ENCODE peak calls at places on chromosome 13, in five cellular contexts. O is A549, Y is PC-3, B is keratinocyte, J is SK-N-SH. F is an unnamed sample.
A peak's percentile ranks its signal among the peaks of the same experiment; 100 is the strongest.

GRCh38 chr13:98730441-98730840 is 22.0 kb downstream of the SLC15A1 start:
- DNase-seq in J (no peak), O (no peak), B (no peak), Y (no peak), F (no peak)

GRCh38 chr13:113465241-113465640 is 12.0 kb upstream of the ADPRHL1 start:
- DNase-seq in O (no peak), J (no peak), B (no peak), Y (no peak), F (no peak)

GRCh38 chr13:106117640-106118039 is 417.8 kb downstream of the EFNB2 start:
- DNase-seq in Y (no peak), J (no peak), B (no peak), O (no peak), F (no peak)

GRCh38 chr13:78015782-78016181 is 97.2 kb upstream of the EDNRB start:
- DNase-seq in O (no peak), J (no peak), B (no peak), Y (no peak), F (no peak)

GRCh38 chr13:39105110-39105509 is 66.9 kb downstream of the NHLRC3 start:
- DNase-seq in B (no peak), J (peak; percentile 3), Y (no peak), O (no peak), F (no peak)

GRCh38 chr13:23044906-23045305 is 135.9 kb upstream of the SGCG start:
- DNase-seq in J (no peak), B (no peak), O (no peak), Y (no peak), F (no peak)

GRCh38 chr13:44726214-44726613 is 150.1 kb upstream of the TSC22D1 start:
- DNase-seq in B (no peak), O (no peak), J (no peak), Y (no peak), F (peak; percentile 84)

GRCh38 chr13:46908511-46908910 is 11.7 kb upstream of the HTR2A start:
- DNase-seq in Y (no peak), B (no peak), O (no peak), J (no peak), F (peak; percentile 35)

GRCh38 chr13:113596321-113597200 is 12.0 kb downstream of the TFDP1 start:
- DNase-seq in J (no peak), Y (no peak), O (no peak), B (no peak), F (peak; percentile 43)

GRCh38 chr13:40582531-40582930 is 83.9 kb downstream of the FOXO1 start:
- DNase-seq in J (no peak), B (no peak), O (no peak), Y (no peak), F (no peak)

GRCh38 chr13:46179576-46180368 is 2.2 kb downstream of the LCP1 start:
- DNase-seq in Y (no peak), J (no peak), O (no peak), B (no peak), F (no peak)

GRCh38 chr13:58712191-58712590 is 1080.6 kb downstream of the PCDH17 start:
- DNase-seq in J (no peak), O (peak; percentile 0), B (no peak), Y (no peak), F (no peak)

GRCh38 chr13:95745752-95746151 is 68.8 kb downstream of the DNAJC3 start:
- DNase-seq in B (no peak), Y (no peak), J (no peak), O (no peak), F (no peak)

GRCh38 chr13:79621902-79622301 is 140.9 kb downstream of the NDFIP2 start:
- DNase-seq in J (no peak), B (peak; percentile 33), O (no peak), Y (no peak), F (no peak)

GRCh38 chr13:26484196-26484595 is 73.3 kb upstream of the WASF3 start:
- DNase-seq in B (no peak), O (no peak), J (no peak), Y (no peak), F (no peak)

GRCh38 chr13:46051958-46052313 is 610 bp downstream of the ZC3H13 start:
- DNase-seq in J (no peak), Y (no peak), O (no peak), B (no peak), F (no peak)

GRCh38 chr13:82438320-82438719 is 1444.0 kb downstream of the SLITRK1 start:
- DNase-seq in B (no peak), O (no peak), Y (no peak), J (no peak), F (no peak)

GRCh38 chr13:40666905-40667621 is 622 bp upstream of the FOXO1 start:
- DNase-seq in B (no peak), Y (peak; percentile 16), O (no peak), J (peak; percentile 86), F (peak; percentile 89)

GRCh38 chr13:37442996-37443395 is 155.6 kb downstream of the POSTN start:
- DNase-seq in Y (no peak), B (no peak), J (no peak), O (no peak), F (no peak)

GRCh38 chr13:20457670-20458069 is 68.0 kb downstream of the CRYL1 start:
- DNase-seq in O (no peak), J (no peak), B (no peak), Y (no peak), F (no peak)

GRCh38 chr13:60329221-60329983 is 67.6 kb upstream of the TDRD3 start:
- DNase-seq in Y (peak; percentile 35), B (no peak), J (peak; percentile 41), O (peak; percentile 21), F (peak; percentile 63)

GRCh38 chr13:113155201-113155600 is 3.2 kb upstream of the PROZ start:
- DNase-seq in B (no peak), Y (no peak), J (no peak), O (no peak), F (no peak)

GRCh38 chr13:33109319-33109718 is 93.1 kb downstream of the KL start:
- DNase-seq in J (no peak), Y (no peak), B (no peak), O (no peak), F (no peak)
- H3K4me2 ChIP-seq in J (no peak overlapping the region), Y (no peak overlapping the region), B (no peak overlapping the region), O (no peak overlapping the region), F (no peak overlapping the region)

GRCh38 chr13:30360586-30360985 is 53.2 kb upstream of the KATNAL1 start:
- DNase-seq in B (no peak), Y (no peak), J (no peak), O (no peak), F (no peak)

GRCh38 chr13:30362005-30362788 is 54.8 kb upstream of the KATNAL1 start:
- DNase-seq in J (no peak), B (no peak), O (no peak), Y (no peak), F (no peak)

GRCh38 chr13:30363725-30364124 is 56.4 kb upstream of the KATNAL1 start:
- DNase-seq in B (no peak), Y (no peak), J (no peak), O (no peak), F (no peak)

GRCh38 chr13:30362869-30363268 is 55.5 kb upstream of the KATNAL1 start:
- DNase-seq in Y (no peak), B (no peak), J (no peak), O (no peak), F (no peak)

GRCh38 chr13:30359999-30360398 is 52.6 kb upstream of the KATNAL1 start:
- DNase-seq in B (no peak), O (no peak), Y (no peak), J (no peak), F (no peak)
- H3K4me1 ChIP-seq in B (peaks cover 3% of the 10 kb centered on the region), O (peaks cover 6% of the 10 kb centered on the region), Y (no peaks in the 10 kb centered on the region), J (peaks cover 12% of the 10 kb centered on the region), F (peaks cover 4% of the 10 kb centered on the region)

DNA sequence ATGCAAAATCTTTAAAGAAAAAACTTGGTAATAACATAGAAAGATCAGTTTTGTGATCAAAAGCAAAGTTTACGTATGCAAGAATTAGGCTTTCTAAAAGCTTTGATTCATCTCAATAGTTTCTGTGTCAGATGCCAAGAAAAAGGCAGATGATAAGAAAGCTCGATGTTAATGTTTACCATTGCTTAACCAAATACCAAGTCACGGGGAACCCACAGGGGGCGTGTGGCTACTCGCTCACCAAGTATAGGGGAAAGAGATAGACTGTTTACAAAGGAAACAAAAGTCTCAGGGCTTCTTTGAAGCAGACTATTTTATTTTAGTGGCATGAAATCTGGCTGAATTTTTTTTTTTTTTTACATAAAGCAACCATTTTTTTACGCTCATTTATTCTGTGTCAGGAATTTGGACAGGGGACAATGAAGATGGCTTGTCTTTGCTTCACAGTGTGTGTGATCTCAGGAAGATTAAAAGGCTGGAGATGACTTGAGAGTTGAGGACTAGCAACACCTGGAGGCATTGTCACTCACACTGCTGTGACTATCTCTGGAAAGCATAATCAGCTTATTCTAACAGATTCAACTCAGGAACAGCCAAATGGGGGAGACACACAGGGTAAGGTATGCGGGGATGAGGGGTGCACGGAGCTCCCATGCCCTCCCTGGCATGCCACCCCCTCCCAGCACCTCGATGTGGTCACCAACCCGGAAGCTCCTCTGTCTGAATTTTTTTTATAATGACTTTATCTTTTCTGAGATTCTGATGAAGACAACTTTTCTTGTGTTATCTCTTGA is 24.9 kb downstream of the RCBTB1 start:
- DNase-seq in O (peak; percentile 29), Y (peak; percentile 38), J (no peak), B (no peak), F (no peak)
- TF ChIP-seq CTCF in O (peak; percentile 18), Y (peak; percentile 53), J (no peak), B (peak; percentile 33), F (peak; percentile 50)

GRCh38 chr13:48246097-48246496 is 13.1 kb downstream of the ITM2B start:
- DNase-seq in Y (no peak), J (no peak), O (no peak), B (no peak), F (no peak)

GRCh38 chr13:48242677-48243076 is 9.7 kb downstream of the ITM2B start:
- DNase-seq in B (no peak), O (no peak), J (no peak), Y (no peak), F (no peak)

GRCh38 chr13:48244159-48244558 is 11.2 kb downstream of the ITM2B start:
- DNase-seq in O (no peak), Y (no peak), B (no peak), J (no peak), F (no peak)

GRCh38 chr13:48236528-48237353 is 3.7 kb downstream of the ITM2B start:
- DNase-seq in B (no peak), J (no peak), O (no peak), Y (no peak), F (no peak)

DNA sequence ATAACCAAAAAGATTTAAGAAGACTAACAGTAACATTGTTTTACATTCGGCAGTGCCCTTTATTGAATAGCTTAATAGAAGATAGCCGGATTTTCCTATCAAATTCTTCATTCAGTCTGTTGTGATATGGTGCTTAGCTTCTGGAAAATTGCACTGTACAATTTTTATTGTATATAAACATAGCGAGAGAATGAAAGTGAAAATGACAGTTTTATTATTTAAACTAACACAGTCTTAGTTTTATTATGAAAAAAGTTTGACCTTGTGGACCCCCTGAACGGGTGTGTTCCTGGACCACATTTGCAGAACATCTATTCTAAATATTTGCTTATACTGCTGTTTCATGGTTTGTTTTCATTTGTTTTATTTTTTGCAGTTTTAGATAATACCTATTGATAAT is 8.6 kb downstream of the ITM2B start:
- DNase-seq in J (no peak), B (no peak), O (no peak), Y (no peak), F (no peak)
- H3K4me2 ChIP-seq in J (no peak overlapping the region), B (no peak overlapping the region), O (no peak overlapping the region), Y (no peak overlapping the region), F (no peak overlapping the region)

DNA sequence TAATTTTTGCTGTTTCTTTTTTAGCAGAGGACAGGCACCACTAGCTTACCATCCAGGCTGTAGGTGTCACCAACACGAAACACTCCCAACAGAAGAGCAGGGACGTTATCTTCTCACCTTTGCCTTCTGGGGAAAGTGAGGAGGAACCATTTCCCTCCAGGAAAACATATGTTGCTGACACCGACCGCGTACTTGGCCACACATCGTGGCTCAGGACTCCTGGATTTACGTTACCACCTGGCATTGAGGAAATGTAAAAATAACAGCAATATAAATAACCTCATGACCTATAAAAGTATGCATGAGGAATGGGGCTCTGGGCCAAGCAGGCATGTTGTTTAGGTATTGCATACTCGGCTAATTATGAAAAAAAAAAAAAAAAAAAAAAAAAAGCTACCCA is 525.1 kb downstream of the MYO16 start:
- DNase-seq in J (no peak), O (peak; percentile 31), Y (no peak), B (no peak), F (no peak)
- H3K4me1 ChIP-seq in J (peaks cover 46% of the 10 kb centered on the region), O (peaks cover 71% of the 10 kb centered on the region), Y (peaks cover 65% of the 10 kb centered on the region), B (peaks cover 73% of the 10 kb centered on the region), F (peaks cover 28% of the 10 kb centered on the region)

F was measured in osteoblast.